ENCODE peak calls at places on chromosomes 16 and 17, in four cellular contexts. Z, E, S and O are unnamed samples.

GRCh38 chr17:47605006-47605405 is 44.7 kb upstream of the KPNB1 start:
- DNase-seq in Z (peak; percentile 23), E (no peak), S (peak; percentile 3), O (no peak)

GRCh38 chr16:85423631-85424030 is 189.5 kb upstream of the GSE1 start:
- DNase-seq in Z (no peak), E (no peak), S (no peak), O (no peak)

GRCh38 chr17:82931696-82932060 is 91.9 kb upstream of the ZNF750 start:
- DNase-seq in Z (peak; percentile 55), E (peak; percentile 88), S (peak; percentile 72), O (no peak)

GRCh38 chr16:67504190-67505021 is 21.1 kb upstream of the AGRP start:
- DNase-seq in Z (no peak), E (peak; percentile 40), S (no peak), O (no peak)

GRCh38 chr16:89140401-89140800 is 31.1 kb upstream of the CDH15 start:
- DNase-seq in Z (no peak), E (no peak), S (no peak), O (no peak)

GRCh38 chr17:20111538-20111937 is 102.4 kb downstream of the SPECC1 start:
- DNase-seq in Z (no peak), E (no peak), S (no peak), O (no peak)

GRCh38 chr17:66076546-66077190 is 115.3 kb downstream of the CEP112 start:
- DNase-seq in Z (no peak), E (no peak), S (no peak), O (no peak)

GRCh38 chr17:2750721-2751120 is 1.3 kb upstream of the CCDC92B start:
- DNase-seq in Z (no peak), E (no peak), S (no peak), O (no peak)

GRCh38 chr16:58732545-58733247 is 1.4 kb downstream of the GOT2 start:
- DNase-seq in Z (no peak), E (peak; percentile 48), S (peak; percentile 14), O (no peak)

GRCh38 chr17:82726427-82726826 is 9.0 kb upstream of the FN3K start:
- DNase-seq in Z (no peak), E (no peak), S (no peak), O (no peak)

GRCh38 chr17:79633154-79633553 is 22.3 kb upstream of the RBFOX3 start:
- DNase-seq in Z (no peak), E (no peak), S (no peak), O (no peak)

GRCh38 chr17:39223907-39224777 is 1.6 kb downstream of the STAC2 start:
- DNase-seq in Z (no peak), E (no peak), S (no peak), O (no peak)

GRCh38 chr16:57703416-57704010 is 8.9 kb downstream of the DRC7 start:
- DNase-seq in Z (no peak), E (no peak), S (no peak), O (no peak)

GRCh38 chr17:3964203-3965122 is at the start of gene ATP2A3:
- DNase-seq in Z (no peak), E (no peak), S (no peak), O (no peak)

GRCh38 chr17:62652251-62653001 is 25.0 kb downstream of the MRC2 start:
- DNase-seq in Z (no peak), E (peak; percentile 69), S (peak; percentile 78), O (no peak)

GRCh38 chr17:62657664-62658063 is 30.2 kb downstream of the MRC2 start:
- DNase-seq in Z (no peak), E (no peak), S (no peak), O (no peak)

GRCh38 chr17:62656446-62656845 is 29.0 kb downstream of the MRC2 start:
- DNase-seq in Z (no peak), E (no peak), S (no peak), O (no peak)

GRCh38 chr17:62653002-62653830 is 25.7 kb downstream of the MRC2 start:
- DNase-seq in Z (no peak), E (peak; percentile 68), S (peak; percentile 63), O (no peak)

GRCh38 chr17:62653831-62654829 is 26.7 kb downstream of the MRC2 start:
- DNase-seq in Z (no peak), E (peak; percentile 48), S (peak; percentile 64), O (no peak)
- TF ChIP-seq CTCF in Z (no peak), E (no peak), S (no peak), O (no peak)

GRCh38 chr16:87636741-87637140 is 34.4 kb downstream of the JPH3 start:
- DNase-seq in Z (no peak), E (no peak), S (no peak), O (no peak)
- TF ChIP-seq CTCF in Z (no peak), E (no peak), S (peak; percentile 41), O (no peak)

GRCh38 chr17:77404812-77405581 is 264.2 kb downstream of the SEC14L1 start:
- DNase-seq in Z (peak; percentile 33), E (peak; percentile 64), S (peak; percentile 73), O (no peak)

GRCh38 chr17:77408284-77408683 is 267.5 kb downstream of the SEC14L1 start:
- DNase-seq in Z (no peak), E (no peak), S (no peak), O (no peak)

GRCh38 chr17:77409282-77410161 is 268.8 kb downstream of the SEC14L1 start:
- DNase-seq in Z (no peak), E (peak; percentile 77), S (peak; percentile 28), O (no peak)

GRCh38 chr17:77405867-77406513 is 265.2 kb downstream of the SEC14L1 start:
- DNase-seq in Z (no peak), E (no peak), S (no peak), O (no peak)

GRCh38 chr17:77407321-77408277 is 266.8 kb downstream of the SEC14L1 start:
- DNase-seq in Z (no peak), E (no peak), S (no peak), O (no peak)
- TF ChIP-seq CTCF in Z (no peak), E (no peak), S (no peak), O (no peak)

GRCh38 chr16:19555186-19555937 is at the start of gene VPS35L:
- DNase-seq in Z (peak; percentile 90), E (peak; percentile 100), S (peak; percentile 98), O (peak; percentile 97)
- TF ChIP-seq CTCF in Z (peak; percentile 84), E (peak; percentile 73), S (peak; percentile 81), O (peak; percentile 80)

DNA sequence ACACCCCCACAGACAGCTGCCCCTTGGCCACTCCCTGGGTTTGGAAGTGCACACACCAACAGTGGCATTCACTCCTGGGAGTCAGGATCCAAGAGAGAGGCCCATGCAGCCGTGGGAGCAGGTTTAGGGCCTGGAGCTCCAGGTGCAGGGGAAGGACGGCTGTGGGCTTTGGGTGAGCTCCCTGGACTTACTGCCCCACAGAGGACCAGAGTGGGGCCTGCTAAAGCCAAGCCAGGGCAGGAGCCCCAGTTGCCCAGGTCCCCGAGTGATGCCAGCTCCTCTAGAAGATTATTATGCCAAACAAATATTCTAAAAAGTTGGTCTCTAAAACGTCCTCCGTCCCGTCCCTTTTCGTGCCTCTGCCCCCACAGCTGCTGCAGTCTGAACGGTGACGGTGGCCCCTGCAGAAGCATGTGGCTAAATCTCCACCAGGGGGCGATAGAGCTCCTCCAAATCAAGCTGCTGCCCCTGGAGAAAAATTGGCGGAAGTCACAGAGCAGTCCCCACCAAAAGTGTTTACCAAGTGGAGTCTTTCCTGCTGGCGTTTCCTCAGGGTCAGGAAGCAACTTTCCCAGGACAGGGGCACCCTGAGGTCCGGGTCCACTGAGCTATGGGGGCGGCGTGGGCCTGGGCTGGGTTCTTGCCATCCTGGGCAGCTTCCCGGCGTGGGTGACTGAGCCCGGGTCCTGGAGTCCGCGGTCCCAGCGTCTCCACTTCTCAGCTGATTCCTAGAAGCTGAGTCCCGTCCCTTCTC is 4.2 kb downstream of the ARMC7 start:
- DNase-seq in Z (peak; percentile 31), E (peak; percentile 85), S (peak; percentile 81), O (peak; percentile 49)
- TF ChIP-seq CTCF in Z (peak; percentile 91), E (peak; percentile 92), S (peak; percentile 98), O (peak; percentile 96)